ENCODE peak calls at places on chromosomes 11 and 22, in ten cellular contexts. I, W, T, O, B, D, X, E, Z and G are unnamed samples.
A peak's percentile ranks its signal among the peaks of the same experiment; 100 is the strongest.

GRCh38 chr11:2380807-2381350 is 3.8 kb downstream of the CD81 start:
- DNase-seq in I (peak; percentile 63), W (peak; percentile 89), T (peak; percentile 52), O (no peak), B (no peak), D (peak; percentile 61), X (peak; percentile 59), E (peak; percentile 93), Z (peak; percentile 93), G (no peak)

GRCh38 chr11:335779-336665 is 15.4 kb upstream of the IFITM3 start:
- DNase-seq in I (no peak), W (peak; percentile 64), T (peak; percentile 77), O (no peak), B (no peak), D (peak; percentile 86), X (no peak), E (no peak), Z (no peak), G (no peak)

GRCh38 chr11:113410414-113411135 is 23.0 kb downstream of the ANKK1 start:
- DNase-seq in I (no peak), W (no peak), T (no peak), O (no peak), B (no peak), D (no peak), X (no peak), E (no peak), Z (no peak), G (no peak)

GRCh38 chr11:15673408-15673811 is 558.7 kb downstream of the INSC start:
- DNase-seq in I (peak; percentile 8), W (no peak), T (no peak), O (no peak), B (no peak), D (no peak), X (no peak), E (no peak), Z (no peak), G (no peak)

GRCh38 chr11:93542753-93543246 is 391 bp downstream of the SMCO4 start:
- DNase-seq in I (peak; percentile 37), W (peak; percentile 71), T (no peak), O (no peak), B (peak; percentile 35), D (peak; percentile 45), X (no peak), E (no peak), Z (no peak), G (no peak)

GRCh38 chr11:122721964-122722266 is 66.4 kb downstream of the UBASH3B start:
- DNase-seq in I (no peak), W (peak; percentile 15), T (peak; percentile 97), O (peak; percentile 64), B (no peak), D (no peak), X (no peak), E (no peak), Z (no peak), G (no peak)

GRCh38 chr11:130671801-130672700 is 223.6 kb downstream of the ADAMTS15 start:
- DNase-seq in I (peak; percentile 33), W (peak; percentile 92), T (peak; percentile 88), O (no peak), B (peak; percentile 16), D (peak; percentile 79), X (no peak), E (no peak), Z (no peak), G (no peak)

GRCh38 chr22:45896153-45896951 is 80.6 kb downstream of the WNT7B start:
- DNase-seq in I (no peak), W (no peak), T (no peak), O (peak; percentile 50), B (no peak), D (no peak), X (no peak), E (peak; percentile 77), Z (peak; percentile 72), G (no peak)

GRCh38 chr11:61815790-61816735 is 740 bp downstream of the FADS1 start:
- DNase-seq in I (peak; percentile 61), W (peak; percentile 87), T (peak; percentile 73), O (peak; percentile 82), B (peak; percentile 54), D (peak; percentile 76), X (peak; percentile 58), E (peak; percentile 84), Z (peak; percentile 79), G (peak; percentile 67)

GRCh38 chr11:75565221-75565814 is 3.3 kb downstream of the SERPINH1 start:
- DNase-seq in I (no peak), W (peak; percentile 88), T (peak; percentile 68), O (no peak), B (no peak), D (peak; percentile 68), X (no peak), E (no peak), Z (no peak), G (no peak)

DNA sequence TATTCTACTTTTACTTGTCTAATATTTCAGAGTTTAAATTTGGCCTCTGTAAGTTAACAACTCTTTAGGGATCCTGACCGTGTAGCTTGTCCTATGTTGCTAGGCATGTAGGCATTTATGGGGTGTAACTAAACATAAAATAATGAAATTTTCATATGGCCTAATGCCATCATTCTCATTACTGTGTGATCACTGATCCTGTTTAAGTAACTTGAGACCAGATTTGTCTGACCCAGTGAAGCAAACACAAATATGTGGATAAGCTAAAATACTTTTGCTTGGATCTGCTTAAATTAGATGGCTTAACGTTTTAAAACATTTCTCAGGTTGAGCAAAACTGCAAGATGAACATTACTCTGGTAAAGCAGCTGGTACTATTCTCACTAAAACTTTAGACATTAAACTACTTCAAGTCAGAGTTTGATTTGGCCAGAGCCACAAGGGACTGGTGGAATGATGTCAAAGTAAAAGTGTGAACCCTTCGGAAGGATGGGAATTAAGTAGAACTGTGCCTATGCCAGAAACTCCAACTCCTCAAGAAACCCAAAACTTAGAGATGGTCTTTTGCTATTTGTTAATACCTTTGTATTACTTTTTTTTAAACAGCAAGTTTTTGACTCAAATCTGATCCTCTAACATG is 12.5 kb downstream of the QSER1 start:
- DNase-seq in I (no peak), W (no peak), T (peak; percentile 44), O (no peak), B (no peak), D (no peak), X (no peak), E (no peak), Z (no peak), G (no peak)
- TF ChIP-seq CTCF in I (no peak), W (no peak), T (no peak), O (no peak), B (no peak), D (no peak), X (no peak), E (no peak), Z (no peak), G (no peak)

GRCh38 chr22:25880524-25880923 is 138.5 kb downstream of the MYO18B start:
- DNase-seq in I (no peak), W (no peak), T (no peak), O (no peak), B (no peak), D (no peak), X (no peak), E (no peak), Z (no peak), G (peak; percentile 16)
- TF ChIP-seq CTCF in I (no peak), W (no peak), T (no peak), O (no peak), B (no peak), D (no peak), X (peak; percentile 21), E (no peak), Z (no peak), G (no peak)

GRCh38 chr11:60492488-60493009 is at the start of gene MS4A12:
- DNase-seq in I (no peak), W (no peak), T (no peak), O (no peak), B (no peak), D (no peak), X (no peak), E (no peak), Z (no peak), G (no peak)
- TF ChIP-seq CTCF in I (no peak), W (no peak), T (no peak), O (no peak), B (no peak), D (no peak), X (no peak), E (no peak), Z (no peak), G (no peak)

GRCh38 chr11:80844110-80844509 is 1403.3 kb upstream of the TENM4 start:
- DNase-seq in I (no peak), W (no peak), T (no peak), O (no peak), B (no peak), D (no peak), X (no peak), E (no peak), Z (no peak), G (no peak)
- TF ChIP-seq CTCF in I (no peak), W (no peak), T (no peak), O (no peak), B (no peak), D (no peak), X (no peak), E (no peak), Z (no peak), G (no peak)